ENCODE peak calls at places on chromosomes 6 and 20, in seven cellular contexts. One of them, this sample, is unnamed.

GRCh38 chr6:32664827-32665362 is 1.6 kb downstream of the HLA-DQB1 start:
- DNase-seq in T1000: no peak
- DNase-seq in A172: no peak
- DNase-seq in endothelial cell: peak; percentile 8
- DNase-seq in SK-MEL-5: peak; percentile 47
- DNase-seq in amygdala: no peak
- DNase-seq in psoas muscle: peak; percentile 22
- DNase-seq in this sample: no peak

GRCh38 chr20:50246367-50247195 is 56.0 kb downstream of the CEBPB start:
- DNase-seq in amygdala: no peak
- DNase-seq in T1000: no peak
- DNase-seq in SK-MEL-5: no peak
- DNase-seq in A172: no peak
- DNase-seq in endothelial cell: no peak
- DNase-seq in psoas muscle: no peak
- DNase-seq in this sample: no peak

GRCh38 chr6:25692472-25692871 is 40.5 kb downstream of the SCGN start:
- DNase-seq in psoas muscle: no peak
- DNase-seq in endothelial cell: no peak
- DNase-seq in T1000: no peak
- DNase-seq in A172: no peak
- DNase-seq in SK-MEL-5: no peak
- DNase-seq in amygdala: no peak
- DNase-seq in this sample: no peak

GRCh38 chr20:22333885-22334545 is 250.4 kb downstream of the FOXA2 start:
- DNase-seq in amygdala: no peak
- DNase-seq in A172: peak; percentile 75
- DNase-seq in T1000: no peak
- DNase-seq in SK-MEL-5: peak; percentile 75
- DNase-seq in endothelial cell: peak; percentile 67
- DNase-seq in psoas muscle: peak; percentile 35
- DNase-seq in this sample: no peak

GRCh38 chr20:53751394-53752368 is 158.0 kb upstream of the ZNF217 start:
- DNase-seq in A172: no peak
- DNase-seq in T1000: no peak
- DNase-seq in SK-MEL-5: no peak
- DNase-seq in amygdala: no peak
- DNase-seq in endothelial cell: no peak
- DNase-seq in psoas muscle: no peak
- DNase-seq in this sample: no peak

GRCh38 chr6:36663504-36664446 is 14.7 kb upstream of the CDKN1A start:
- DNase-seq in psoas muscle: no peak
- DNase-seq in amygdala: no peak
- DNase-seq in endothelial cell: no peak
- DNase-seq in SK-MEL-5: no peak
- DNase-seq in A172: no peak
- DNase-seq in T1000: no peak
- DNase-seq in this sample: no peak

GRCh38 chr6:42727084-42727601 is 4.7 kb upstream of the PRPH2 start:
- DNase-seq in SK-MEL-5: no peak
- DNase-seq in amygdala: peak; percentile 5
- DNase-seq in T1000: no peak
- DNase-seq in psoas muscle: peak; percentile 44
- DNase-seq in A172: no peak
- DNase-seq in endothelial cell: no peak
- DNase-seq in this sample: no peak

GRCh38 chr6:35919827-35920751 is 809 bp downstream of the SRPK1 start:
- DNase-seq in SK-MEL-5: peak; percentile 19
- DNase-seq in T1000: no peak
- DNase-seq in amygdala: peak; percentile 14
- DNase-seq in endothelial cell: peak; percentile 51
- DNase-seq in A172: peak; percentile 38
- DNase-seq in psoas muscle: peak; percentile 15
- DNase-seq in this sample: no peak

GRCh38 chr6:158751842-158752424 is 67.2 kb downstream of the EZR start:
- DNase-seq in psoas muscle: no peak
- DNase-seq in A172: no peak
- DNase-seq in T1000: no peak
- DNase-seq in SK-MEL-5: no peak
- DNase-seq in endothelial cell: no peak
- DNase-seq in amygdala: no peak
- DNase-seq in this sample: no peak

GRCh38 chr20:36336838-36337478 is 30.8 kb downstream of the DLGAP4 start:
- DNase-seq in SK-MEL-5: no peak
- DNase-seq in T1000: no peak
- DNase-seq in psoas muscle: no peak
- DNase-seq in amygdala: no peak
- DNase-seq in A172: no peak
- DNase-seq in endothelial cell: no peak
- DNase-seq in this sample: no peak

GRCh38 chr6:42984924-42985475 is 630 bp downstream of the PPP2R5D start:
- DNase-seq in endothelial cell: peak; percentile 18
- DNase-seq in A172: no peak
- DNase-seq in T1000: no peak
- DNase-seq in amygdala: no peak
- DNase-seq in psoas muscle: no peak
- DNase-seq in SK-MEL-5: no peak
- DNase-seq in this sample: peak; percentile 53

GRCh38 chr6:170095273-170095976 is 195.5 kb downstream of the DLL1 start:
- DNase-seq in SK-MEL-5: no peak
- DNase-seq in amygdala: no peak
- DNase-seq in A172: no peak
- DNase-seq in T1000: no peak
- DNase-seq in endothelial cell: peak; percentile 3
- DNase-seq in psoas muscle: no peak
- DNase-seq in this sample: peak; percentile 29

GRCh38 chr6:52574709-52575489 is 2.0 kb downstream of the TRAM2 start:
- DNase-seq in A172: peak; percentile 57
- DNase-seq in amygdala: no peak
- DNase-seq in psoas muscle: peak; percentile 41
- DNase-seq in endothelial cell: no peak
- DNase-seq in SK-MEL-5: no peak
- DNase-seq in T1000: no peak
- DNase-seq in this sample: no peak

GRCh38 chr6:14987490-14987889 is 258.4 kb upstream of the JARID2 start:
- DNase-seq in T1000: no peak
- DNase-seq in psoas muscle: no peak
- DNase-seq in SK-MEL-5: peak; percentile 38
- DNase-seq in endothelial cell: no peak
- DNase-seq in A172: no peak
- DNase-seq in amygdala: no peak
- DNase-seq in this sample: no peak

GRCh38 chr20:61611401-61611800 is 359.3 kb downstream of the CDH4 start:
- DNase-seq in SK-MEL-5: no peak
- DNase-seq in psoas muscle: no peak
- DNase-seq in A172: no peak
- DNase-seq in amygdala: no peak
- DNase-seq in endothelial cell: no peak
- DNase-seq in T1000: no peak
- DNase-seq in this sample: no peak

This sample was measured in H1.